ENCODE peak calls at places on chromosome X, in four cellular contexts. D is K562, O is WTC11, M is H1. Q is an unnamed sample.

GRCh38 chrX:1481636-1482529 is 29.2 kb upstream of the ASMTL start:
- DNase-seq in O (peak; percentile 76), M (no peak), D (peak; percentile 74), Q (no peak)

GRCh38 chrX:150768132-150768485 is 74.9 kb downstream of the MTMR1 start:
- DNase-seq in D (no peak), O (no peak), M (no peak), Q (no peak)

GRCh38 chrX:113741744-113742143 is 842.1 kb upstream of the HTR2C start:
- DNase-seq in M (no peak), D (peak; percentile 1), O (no peak), Q (peak; percentile 15)

GRCh38 chrX:1877780-1878179 is 262.9 kb downstream of the ASMT start:
- DNase-seq in D (no peak), O (no peak), M (no peak), Q (no peak)

GRCh38 chrX:24196509-24196908 is 47.0 kb downstream of the ZFX start:
- DNase-seq in O (no peak), D (no peak), M (no peak), Q (no peak)

GRCh38 chrX:104137496-104137895 is 19.3 kb downstream of the SLC25A53 start:
- DNase-seq in M (no peak), O (no peak), D (peak; percentile 20), Q (no peak)

GRCh38 chrX:41333994-41334865 is at the start of gene DDX3X:
- DNase-seq in O (peak; percentile 69), M (peak; percentile 79), D (peak; percentile 89), Q (peak; percentile 94)

GRCh38 chrX:130575831-130576404 is 174.1 kb downstream of the RBMX2 start:
- DNase-seq in D (peak; percentile 65), O (peak; percentile 36), M (peak; percentile 43), Q (peak; percentile 55)

GRCh38 chrX:38561126-38561868 is at the start of gene TSPAN7:
- DNase-seq in M (peak; percentile 75), O (peak; percentile 71), D (peak; percentile 87), Q (peak; percentile 89)

GRCh38 chrX:386239-386767 is 404 bp downstream of the PPP2R3B start:
- DNase-seq in O (no peak), M (no peak), D (peak; percentile 20), Q (no peak)

GRCh38 chrX:118066867-118067515 is 49.6 kb downstream of the KLHL13 start:
- DNase-seq in O (no peak), M (no peak), D (no peak), Q (no peak)

GRCh38 chrX:131366387-131366786 is 77.3 kb upstream of the IGSF1 start:
- DNase-seq in O (no peak), D (peak; percentile 8), M (no peak), Q (no peak)

GRCh38 chrX:70196961-70197805 is 19.9 kb downstream of the DGAT2L6 start:
- DNase-seq in M (peak; percentile 73), O (peak; percentile 57), D (peak; percentile 74), Q (peak; percentile 42)

GRCh38 chrX:67780694-67781109 is 236.9 kb downstream of the AR start:
- DNase-seq in M (no peak), O (no peak), D (peak; percentile 50), Q (no peak)

GRCh38 chrX:84219551-84219950 is 31.6 kb upstream of the RPS6KA6 start:
- DNase-seq in O (no peak), M (no peak), D (no peak), Q (no peak)

GRCh38 chrX:45077748-45078424 is 122.8 kb downstream of the DIPK2B start:
- DNase-seq in M (no peak), O (no peak), D (no peak), Q (no peak)

GRCh38 chrX:21153503-21153902 is 220.7 kb upstream of the CNKSR2 start:
- DNase-seq in O (no peak), M (no peak), D (no peak), Q (no peak)

GRCh38 chrX:37785569-37785968 is 5.7 kb downstream of the CYBB start:
- DNase-seq in O (no peak), D (no peak), M (no peak), Q (no peak)

GRCh38 chrX:118211891-118212816 is 95.5 kb upstream of the KLHL13 start:
- DNase-seq in M (no peak), D (no peak), O (no peak), Q (no peak)

GRCh38 chrX:53080628-53081580 is 1.3 kb upstream of the TSPYL2 start:
- DNase-seq in D (no peak), M (no peak), O (no peak), Q (no peak)

GRCh38 chrX:28966335-28966734 is 379.1 kb downstream of the IL1RAPL1 start:
- DNase-seq in D (no peak), M (no peak), O (no peak), Q (no peak)

GRCh38 chrX:76555816-76556215 is 128.3 kb downstream of the MAGEE1 start:
- DNase-seq in M (peak; percentile 52), O (peak; percentile 58), D (peak; percentile 54), Q (peak; percentile 2)

GRCh38 chrX:14235004-14235403 is 205.3 kb upstream of the GEMIN8 start:
- DNase-seq in D (no peak), M (no peak), O (peak; percentile 10), Q (no peak)

GRCh38 chrX:102846544-102847236 is 90.4 kb upstream of the RAB40AL start:
- DNase-seq in M (no peak), O (no peak), D (no peak), Q (no peak)
- TF ChIP-seq TEAD4 in M (no peak), O (no peak), D (no peak), Q (no peak)

GRCh38 chrX:15789979-15790765 is at the start of gene ZRSR2:
- DNase-seq in D (peak; percentile 85), M (peak; percentile 76), O (peak; percentile 72), Q (peak; percentile 93)
- TF ChIP-seq TEAD4 in D (no peak), M (no peak), O (no peak), Q (no peak)

GRCh38 chrX:12865359-12865758 is 1.5 kb upstream of the TLR7 start:
- DNase-seq in D (no peak), M (no peak), O (no peak), Q (no peak)
- TF ChIP-seq TEAD4 in D (no peak), M (no peak), O (no peak), Q (no peak)

GRCh38 chrX:65987856-65988255 is 52.0 kb downstream of the VSIG4 start:
- DNase-seq in M (no peak), O (no peak), D (peak; percentile 14), Q (no peak)

GRCh38 chrX:65985211-65985610 is 54.7 kb downstream of the VSIG4 start:
- DNase-seq in M (no peak), D (no peak), O (no peak), Q (no peak)

GRCh38 chrX:65990702-65991101 is 49.2 kb downstream of the VSIG4 start:
- DNase-seq in M (no peak), D (peak; percentile 72), O (no peak), Q (no peak)

DNA sequence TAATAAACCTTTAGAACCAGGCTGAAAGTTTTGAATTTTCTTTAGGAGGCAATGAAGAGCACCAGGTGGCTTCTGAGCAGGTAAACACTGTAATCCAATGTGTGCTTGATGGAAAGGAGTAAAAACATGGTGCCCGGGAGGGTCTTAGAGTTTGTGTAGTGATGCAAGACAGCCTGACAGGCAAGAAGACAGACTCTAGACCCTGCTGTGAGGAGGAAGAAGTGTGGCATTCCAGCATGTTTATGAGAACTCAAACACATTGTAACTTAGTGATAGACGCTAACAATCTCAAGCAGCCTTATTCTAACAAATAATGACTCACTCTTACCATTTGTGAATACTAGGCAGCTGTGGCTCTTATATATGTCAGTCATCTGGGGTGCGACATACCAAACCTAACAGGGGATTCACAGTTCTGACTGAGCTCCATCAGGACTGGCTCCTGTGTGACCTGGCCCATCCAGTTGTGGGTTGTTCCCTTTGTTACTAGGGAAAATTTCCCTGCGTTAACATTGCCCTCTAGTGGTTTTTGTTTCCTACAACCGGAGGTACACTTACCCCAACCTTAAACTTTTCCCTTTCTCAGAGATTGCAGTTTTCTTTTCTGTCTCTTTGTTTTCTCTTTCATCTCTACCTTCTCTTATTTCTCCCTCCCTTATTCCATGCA is 53.8 kb downstream of the VSIG4 start:
- DNase-seq in D (peak; percentile 85), O (peak; percentile 13), M (no peak), Q (peak; percentile 15)
- TF ChIP-seq TEAD4 in D (no peak), O (no peak), M (no peak), Q (no peak)